ENCODE peak calls at places on chromosomes 4 and X, in six cellular contexts. J is SK-N-SH, H is stomach, V is dorsolateral prefrontal cortex, B is K562, U is lower lobe of right lung. Y is an unnamed sample.

GRCh38 chr4:139745111-139745639 is 79.6 kb downstream of the MGST2 start:
- DNase-seq in J (no peak), H (no peak), V (no peak), B (no peak), U (no peak), Y (no peak)

GRCh38 chr4:96833831-96834230 is 993.9 kb downstream of the PDHA2 start:
- DNase-seq in J (no peak), H (no peak), V (no peak), B (no peak), U (no peak), Y (no peak)

GRCh38 chr4:55036405-55036804 is 89.0 kb downstream of the KDR start:
- DNase-seq in J (no peak), H (no peak), V (no peak), B (no peak), U (no peak), Y (no peak)

GRCh38 chrX:2484721-2485459 is 15.9 kb downstream of the DHRSX start:
- DNase-seq in J (no peak), H (no peak), V (no peak), B (no peak), U (no peak), Y (no peak)

GRCh38 chrX:138925330-138925729 is 213.8 kb upstream of the FGF13 start:
- DNase-seq in J (no peak), H (no peak), V (no peak), B (peak; percentile 59), U (no peak), Y (no peak)

GRCh38 chr4:75920327-75920726 is 18.1 kb upstream of the PPEF2 start:
- DNase-seq in J (no peak), H (no peak), V (no peak), B (no peak), U (no peak), Y (no peak)

GRCh38 chr4:176988226-176988625 is 195.5 kb upstream of the VEGFC start:
- DNase-seq in J (no peak), H (no peak), V (no peak), B (no peak), U (no peak), Y (no peak)

GRCh38 chrX:30343206-30343605 is 34.0 kb upstream of the NR0B1 start:
- DNase-seq in J (no peak), H (no peak), V (no peak), B (no peak), U (no peak), Y (no peak)

GRCh38 chr4:91113130-91113706 is 986.0 kb downstream of the CCSER1 start:
- DNase-seq in J (peak; percentile 28), H (no peak), V (no peak), B (peak; percentile 4), U (no peak), Y (peak; percentile 10)

GRCh38 chrX:100819534-100819836 is 706 bp upstream of the CSTF2 start:
- DNase-seq in J (no peak), H (no peak), V (no peak), B (no peak), U (no peak), Y (no peak)

GRCh38 chrX:105821471-105822081 is 763 bp upstream of the NRK start:
- DNase-seq in J (peak; percentile 12), H (no peak), V (no peak), B (no peak), U (peak; percentile 38), Y (no peak)

GRCh38 chr4:7646384-7647061 is 211.8 kb upstream of the PSAPL1 start:
- DNase-seq in J (no peak), H (no peak), V (no peak), B (no peak), U (peak; percentile 43), Y (no peak)

GRCh38 chr4:66604192-66604591 is 933.9 kb upstream of the EPHA5 start:
- DNase-seq in J (no peak), H (no peak), V (no peak), B (no peak), U (no peak), Y (no peak)

GRCh38 chr4:151753056-151753455 is 7.8 kb downstream of the GATB start:
- DNase-seq in J (no peak), H (no peak), V (no peak), B (no peak), U (no peak), Y (no peak)

GRCh38 chrX:69307736-69308135 is 142.5 kb upstream of the PJA1 start:
- DNase-seq in J (no peak), H (no peak), V (no peak), B (no peak), U (no peak), Y (no peak)

GRCh38 chrX:155094468-155095061 is 23.3 kb downstream of the BRCC3 start:
- DNase-seq in J (peak; percentile 57), H (no peak), V (no peak), B (peak; percentile 31), U (no peak), Y (no peak)

GRCh38 chr4:15400911-15401671 is 26.7 kb upstream of the C1QTNF7 start:
- DNase-seq in J (peak; percentile 4), H (no peak), V (no peak), B (no peak), U (peak; percentile 85), Y (no peak)

GRCh38 chr4:74320559-74321118 is 12.4 kb downstream of the EPGN start:
- DNase-seq in J (peak; percentile 7), H (peak; percentile 43), V (no peak), B (peak; percentile 53), U (peak; percentile 57), Y (peak; percentile 25)

GRCh38 chrX:148333989-148334388 is 166.4 kb upstream of the AFF2 start:
- DNase-seq in J (no peak), H (no peak), V (no peak), B (no peak), U (no peak), Y (no peak)

GRCh38 chrX:46327229-46328081 is 217.8 kb downstream of the ZNF674 start:
- DNase-seq in J (no peak), H (peak; percentile 51), V (no peak), B (no peak), U (peak; percentile 52), Y (no peak)

GRCh38 chrX:153457136-153457825 is 11.4 kb upstream of the TREX2 start:
- DNase-seq in J (no peak), H (no peak), V (no peak), B (no peak), U (no peak), Y (no peak)

GRCh38 chrX:4588056-4588455 is 874.6 kb upstream of the PRKX start:
- DNase-seq in J (no peak), H (no peak), V (no peak), B (no peak), U (no peak), Y (no peak)
- H3K4me3 ChIP-seq in J (no peak overlapping the region), H (no peak overlapping the region), V (no peak overlapping the region), B (no peak overlapping the region), U (no peak overlapping the region), Y (no peak overlapping the region)

DNA sequence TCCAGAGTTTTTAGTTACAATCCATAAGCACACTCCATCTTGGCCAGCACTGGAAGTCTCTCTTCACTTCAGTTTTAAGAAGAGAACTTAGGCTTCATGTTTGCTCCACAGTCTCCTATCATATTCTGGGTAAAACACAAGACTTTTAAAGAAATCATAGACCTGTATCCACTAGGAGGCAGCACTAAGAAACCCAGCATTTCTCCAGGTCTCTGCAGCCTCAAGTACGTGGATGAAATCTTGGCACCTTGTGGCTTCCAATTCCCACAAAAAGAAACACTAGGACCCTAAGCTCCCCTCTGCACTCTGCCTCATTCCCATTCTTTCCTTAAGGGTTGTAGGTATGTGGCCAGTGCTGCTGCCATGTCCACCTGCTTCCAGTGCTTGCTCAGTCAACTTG is 367.3 kb upstream of the CASK start:
- DNase-seq in J (no peak), H (no peak), V (no peak), B (no peak), U (no peak), Y (no peak)
- TF ChIP-seq CTCF in J (peak; percentile 41), H (no peak), V (no peak), B (no peak), U (no peak), Y (peak; percentile 39)

DNA sequence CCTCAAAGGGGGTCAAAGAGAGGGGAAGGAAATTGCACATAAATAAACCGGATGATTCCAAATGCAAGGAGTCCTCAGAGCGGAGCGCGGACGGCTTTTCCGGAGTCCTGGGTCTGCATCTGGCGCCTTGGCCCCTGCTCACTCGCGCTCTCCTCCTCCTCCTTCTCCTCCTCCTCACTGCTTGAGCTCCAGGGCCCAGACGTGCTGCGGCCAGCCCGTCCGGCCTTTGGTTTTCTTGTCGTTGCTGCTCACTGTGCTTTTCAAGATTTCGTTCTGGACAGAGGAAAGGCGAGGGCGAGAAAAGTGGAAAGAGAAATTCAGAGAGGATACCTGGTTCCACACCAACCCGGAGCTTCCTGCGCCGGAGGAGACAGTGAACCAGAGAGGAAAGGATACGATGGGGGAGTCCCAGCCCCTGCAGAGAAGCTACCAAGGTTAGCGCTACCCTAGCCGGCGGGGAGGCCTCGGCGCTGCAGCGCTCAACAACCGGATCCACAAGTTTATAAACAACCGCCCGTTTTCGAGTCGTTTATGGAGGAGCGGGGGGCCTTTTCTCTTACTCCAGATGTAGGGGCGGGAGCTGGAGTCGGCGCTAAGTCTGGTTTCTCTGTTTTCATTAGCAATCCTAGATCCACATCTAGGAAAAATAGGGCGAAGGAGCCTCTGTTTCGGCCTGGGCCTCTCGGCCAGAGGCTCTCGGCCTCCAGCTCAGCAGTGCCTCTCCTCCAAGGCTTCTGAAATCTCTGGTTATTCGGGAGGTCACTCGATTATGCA is 2.7 kb downstream of the HAND2 start:
- DNase-seq in J (no peak), H (no peak), V (no peak), B (no peak), U (no peak), Y (no peak)
- H3K4me3 ChIP-seq in J (peak overlapping the region; percentile 92), H (peak overlapping the region; percentile 64), V (no peak overlapping the region), B (peak overlapping the region; percentile 51), U (no peak overlapping the region), Y (no peak overlapping the region)

GRCh38 chr4:159900562-159900961 is 797.7 kb downstream of the RAPGEF2 start:
- DNase-seq in J (no peak), H (no peak), V (no peak), B (no peak), U (no peak), Y (no peak)
- TF ChIP-seq CTCF in J (no peak), H (no peak), V (no peak), B (no peak), U (no peak), Y (no peak)

DNA sequence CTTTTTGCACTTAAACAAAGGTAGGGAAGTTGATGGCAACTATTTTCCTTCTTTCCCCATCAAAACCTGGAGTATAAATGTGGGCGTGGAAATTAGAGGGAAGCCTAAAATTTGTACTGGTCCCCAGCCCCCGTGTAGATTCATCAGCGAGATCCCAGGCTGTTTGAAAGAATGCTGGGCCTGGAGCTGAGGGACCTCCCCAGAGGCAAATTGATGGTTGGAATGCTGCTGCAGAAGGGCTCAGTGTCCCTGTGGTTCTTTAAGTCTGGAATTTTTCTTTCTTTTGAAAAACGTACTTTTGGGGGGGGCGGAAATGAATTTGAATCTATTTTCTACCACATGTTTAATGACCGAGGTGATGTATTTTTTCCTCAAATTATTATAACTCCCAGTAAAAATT is 197.2 kb downstream of the CBR4 start:
- DNase-seq in J (no peak), H (no peak), V (no peak), B (no peak), U (no peak), Y (no peak)
- H3K4me3 ChIP-seq in J (no peak overlapping the region), H (no peak overlapping the region), V (no peak overlapping the region), B (no peak overlapping the region), U (no peak overlapping the region), Y (no peak overlapping the region)

DNA sequence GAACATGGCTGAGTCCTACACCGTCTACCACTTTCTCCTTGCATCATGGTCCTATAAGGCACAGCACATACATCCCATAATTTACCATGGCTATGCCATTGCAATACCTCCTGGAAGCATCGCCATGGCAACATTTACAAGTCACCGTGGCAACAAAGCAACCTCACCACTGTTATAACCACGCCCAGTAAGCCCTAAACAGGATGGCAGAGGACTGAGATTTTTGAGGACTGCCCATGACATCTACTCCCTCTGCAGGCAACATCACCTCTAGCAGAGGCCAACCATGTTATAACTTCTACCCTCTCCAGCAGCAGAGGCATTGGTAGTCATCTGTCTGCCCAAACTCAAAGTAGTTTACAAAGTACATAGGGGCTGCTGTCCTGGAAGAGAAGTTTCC is 29.7 kb downstream of the BCOR start:
- DNase-seq in J (no peak), H (no peak), V (no peak), B (no peak), U (no peak), Y (no peak)
- TF ChIP-seq CTCF in J (no peak), H (no peak), V (no peak), B (no peak), U (no peak), Y (no peak)